ENCODE peak calls at places on chromosome 7, in four cellular contexts. F is spleen, C is mammary epithelial cell, T is esophagus muscularis mucosa. W is an unnamed sample.

GRCh38 chr7:80387634-80388033 is 124.2 kb downstream of the GNAT3 start:
- DNase-seq in F (no peak), C (peak), T (no peak), W (peak)

GRCh38 chr7:129438839-129439640 is 4.8 kb downstream of the STRIP2 start:
- DNase-seq in F (no peak), C (peak), T (no peak), W (peak)

GRCh38 chr7:18494821-18495408 is 634 bp upstream of the HDAC9 start:
- DNase-seq in F (no peak), C (peak), T (no peak), W (peak)

GRCh38 chr7:55555160-55555559 is 17.1 kb downstream of the VOPP1 start:
- DNase-seq in F (no peak), C (no peak), T (no peak), W (no peak)

GRCh38 chr7:23106491-23106800 is 861 bp downstream of the KLHL7 start:
- DNase-seq in F (no peak), C (no peak), T (no peak), W (no peak)

GRCh38 chr7:26379711-26380110 is 88.0 kb downstream of the SNX10 start:
- DNase-seq in F (no peak), C (no peak), T (no peak), W (no peak)

GRCh38 chr7:104098890-104099289 is 108.9 kb downstream of the ORC5 start:
- DNase-seq in F (no peak), C (no peak), T (no peak), W (no peak)

GRCh38 chr7:76302299-76303056 is at the start of gene HSPB1:
- DNase-seq in F (peak), C (peak), T (peak), W (peak)

GRCh38 chr7:126689037-126689436 is 563.7 kb downstream of the GRM8 start:
- DNase-seq in F (no peak), C (no peak), T (no peak), W (no peak)

GRCh38 chr7:40595129-40595528 is 460.3 kb downstream of the SUGCT start:
- DNase-seq in F (no peak), C (no peak), T (no peak), W (no peak)

GRCh38 chr7:26865094-26865388 is 651 bp upstream of the SKAP2 start:
- DNase-seq in F (peak), C (no peak), T (no peak), W (no peak)

GRCh38 chr7:47032171-47032915 is 549.6 kb downstream of the TNS3 start:
- DNase-seq in F (no peak), C (no peak), T (no peak), W (no peak)

GRCh38 chr7:48426966-48427555 is 255.8 kb downstream of the ABCA13 start:
- DNase-seq in F (no peak), C (peak), T (peak), W (peak)

GRCh38 chr7:68009716-68010115 is 1013.1 kb downstream of the TYW1 start:
- DNase-seq in F (no peak), C (no peak), T (no peak), W (peak)

GRCh38 chr7:4319280-4319679 is 362.8 kb upstream of the FOXK1 start:
- DNase-seq in F (no peak), C (no peak), T (no peak), W (no peak)

GRCh38 chr7:151707757-151708156 is 169.2 kb downstream of the PRKAG2 start:
- DNase-seq in F (no peak), C (no peak), T (no peak), W (no peak)

GRCh38 chr7:148419856-148420508 is 170.6 kb upstream of the C7orf33 start:
- DNase-seq in F (no peak), C (no peak), T (no peak), W (no peak)

GRCh38 chr7:47038621-47039020 is 543.3 kb downstream of the TNS3 start:
- DNase-seq in F (no peak), C (no peak), T (peak), W (no peak)

GRCh38 chr7:67525588-67525987 is 529.0 kb downstream of the TYW1 start:
- DNase-seq in F (no peak), C (no peak), T (no peak), W (no peak)

GRCh38 chr7:31432166-31432565 is 81.7 kb upstream of the ITPRID1 start:
- DNase-seq in F (no peak), C (peak), T (peak), W (peak)

GRCh38 chr7:64908358-64908757 is 5.3 kb downstream of the ZNF273 start:
- DNase-seq in F (no peak), C (no peak), T (no peak), W (no peak)

GRCh38 chr7:82559203-82559805 is 115.7 kb upstream of the CACNA2D1 start:
- DNase-seq in F (no peak), C (peak), T (no peak), W (peak)

GRCh38 chr7:83119496-83119895 is 43.2 kb downstream of the PCLO start:
- DNase-seq in F (no peak), C (no peak), T (no peak), W (peak)

GRCh38 chr7:80415522-80415921 is 96.3 kb downstream of the GNAT3 start:
- DNase-seq in F (no peak), C (peak), T (no peak), W (peak)

GRCh38 chr7:104980969-104981670 is 32.9 kb upstream of the KMT2E start:
- DNase-seq in F (no peak), C (peak), T (no peak), W (peak)

GRCh38 chr7:11424006-11424405 is 408.0 kb downstream of the THSD7A start:
- DNase-seq in F (no peak), C (no peak), T (no peak), W (no peak)

GRCh38 chr7:111164442-111164841 is 73.5 kb downstream of the LRRN3 start:
- DNase-seq in F (no peak), C (no peak), T (no peak), W (no peak)

GRCh38 chr7:128197586-128197985 is 43.5 kb upstream of the LEP start:
- DNase-seq in F (no peak), C (no peak), T (no peak), W (no peak)

GRCh38 chr7:55342216-55342871 is 22.8 kb upstream of the LANCL2 start:
- DNase-seq in F (no peak), C (no peak), T (no peak), W (no peak)

GRCh38 chr7:123865517-123866117 is 20.6 kb downstream of the HYAL4 start:
- DNase-seq in F (no peak), C (peak), T (no peak), W (peak)

GRCh38 chr7:97064972-97065587 is 40.4 kb upstream of the DLX5 start:
- DNase-seq in F (no peak), C (peak), T (no peak), W (peak)

DNA sequence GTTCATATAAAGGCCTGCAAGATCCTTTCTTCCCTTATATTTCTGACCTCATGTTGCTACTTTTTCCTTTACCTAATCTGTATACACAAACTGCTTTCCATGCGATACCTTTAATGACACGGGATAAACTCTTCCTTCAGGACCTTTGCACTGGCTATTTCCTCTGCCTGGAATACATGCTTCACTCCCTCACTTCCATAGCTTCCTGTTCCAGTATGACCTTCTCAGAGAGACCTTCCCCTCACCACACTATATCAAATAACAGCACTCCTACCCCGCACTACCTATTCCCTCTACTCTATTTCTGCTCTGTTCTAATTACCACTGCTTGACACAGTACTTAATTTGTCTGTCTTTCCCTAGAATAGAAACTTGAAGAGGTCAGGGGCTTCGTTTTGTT is 11.2 kb downstream of the SYPL1 start:
- DNase-seq in F (no peak), C (no peak), T (no peak), W (no peak)
- H3K4me3 ChIP-seq in F (no peak), C (no peak), T (no peak), W (no peak)

GRCh38 chr7:93861325-93861949 is 29.1 kb downstream of the TFPI2 start:
- DNase-seq in F (no peak), C (no peak), T (no peak), W (no peak)
- TF ChIP-seq CTCF in F (peak), C (peak), T (no peak), W (peak)

DNA sequence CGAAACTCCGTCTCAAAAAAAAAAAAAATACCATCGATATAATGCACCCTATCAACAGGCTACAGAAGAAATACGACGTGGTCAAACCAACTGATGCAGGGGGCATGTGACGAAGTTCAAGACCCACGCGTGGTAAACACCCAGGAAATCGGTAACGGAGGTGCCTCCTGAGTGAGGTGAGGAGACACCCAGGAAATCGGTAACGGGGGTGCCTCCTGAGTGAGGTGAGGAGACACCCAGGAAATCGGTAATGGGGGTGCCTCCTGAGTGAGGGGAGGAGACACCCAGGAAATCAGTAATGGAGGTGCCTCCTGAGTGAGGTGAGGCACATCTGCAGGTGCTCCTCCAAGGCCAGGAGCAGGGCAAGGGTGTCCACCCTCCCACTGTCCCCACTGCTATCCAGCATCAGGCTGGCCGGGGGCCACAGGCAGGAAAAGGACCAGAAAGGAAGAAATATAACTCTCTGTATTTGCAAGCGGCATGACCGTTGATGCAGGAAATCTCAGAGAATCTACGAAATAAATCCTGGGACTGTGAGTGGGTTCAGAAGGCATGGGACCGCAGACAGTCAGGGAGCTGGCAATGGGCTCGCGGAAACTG is 10.7 kb upstream of the GPR146 start:
- DNase-seq in F (peak), C (no peak), T (no peak), W (no peak)
- H3K4me3 ChIP-seq in F (no peak), C (no peak), T (no peak), W (no peak)

GRCh38 chr7:46015107-46015868 is 94.2 kb upstream of the IGFBP3 start:
- DNase-seq in F (no peak), C (no peak), T (no peak), W (no peak)
- TF ChIP-seq CTCF in F (no peak), C (no peak), T (no peak), W (no peak)

GRCh38 chr7:69429817-69430501 is 168.3 kb upstream of the AUTS2 start:
- DNase-seq in F (no peak), C (no peak), T (no peak), W (no peak)

GRCh38 chr7:69428089-69428488 is 170.2 kb upstream of the AUTS2 start:
- DNase-seq in F (no peak), C (no peak), T (no peak), W (no peak)

GRCh38 chr7:69431626-69432025 is 166.6 kb upstream of the AUTS2 start:
- DNase-seq in F (no peak), C (no peak), T (no peak), W (no peak)

GRCh38 chr7:69433086-69433485 is 165.2 kb upstream of the AUTS2 start:
- DNase-seq in F (no peak), C (no peak), T (no peak), W (no peak)

GRCh38 chr7:69430502-69431145 is 167.7 kb upstream of the AUTS2 start:
- DNase-seq in F (no peak), C (no peak), T (no peak), W (no peak)
- H3K4me3 ChIP-seq in F (no peak), C (no peak), T (peak), W (no peak)

GRCh38 chr7:133744451-133744850 is 382.7 kb upstream of the LRGUK start:
- DNase-seq in F (no peak), C (no peak), T (no peak), W (no peak)

GRCh38 chr7:133739817-133740216 is 387.3 kb upstream of the LRGUK start:
- DNase-seq in F (no peak), C (no peak), T (no peak), W (no peak)

GRCh38 chr7:133741078-133741477 is 386.1 kb upstream of the LRGUK start:
- DNase-seq in F (no peak), C (no peak), T (no peak), W (no peak)

GRCh38 chr7:133741703-133742102 is 385.4 kb upstream of the LRGUK start:
- DNase-seq in F (no peak), C (no peak), T (no peak), W (no peak)

DNA sequence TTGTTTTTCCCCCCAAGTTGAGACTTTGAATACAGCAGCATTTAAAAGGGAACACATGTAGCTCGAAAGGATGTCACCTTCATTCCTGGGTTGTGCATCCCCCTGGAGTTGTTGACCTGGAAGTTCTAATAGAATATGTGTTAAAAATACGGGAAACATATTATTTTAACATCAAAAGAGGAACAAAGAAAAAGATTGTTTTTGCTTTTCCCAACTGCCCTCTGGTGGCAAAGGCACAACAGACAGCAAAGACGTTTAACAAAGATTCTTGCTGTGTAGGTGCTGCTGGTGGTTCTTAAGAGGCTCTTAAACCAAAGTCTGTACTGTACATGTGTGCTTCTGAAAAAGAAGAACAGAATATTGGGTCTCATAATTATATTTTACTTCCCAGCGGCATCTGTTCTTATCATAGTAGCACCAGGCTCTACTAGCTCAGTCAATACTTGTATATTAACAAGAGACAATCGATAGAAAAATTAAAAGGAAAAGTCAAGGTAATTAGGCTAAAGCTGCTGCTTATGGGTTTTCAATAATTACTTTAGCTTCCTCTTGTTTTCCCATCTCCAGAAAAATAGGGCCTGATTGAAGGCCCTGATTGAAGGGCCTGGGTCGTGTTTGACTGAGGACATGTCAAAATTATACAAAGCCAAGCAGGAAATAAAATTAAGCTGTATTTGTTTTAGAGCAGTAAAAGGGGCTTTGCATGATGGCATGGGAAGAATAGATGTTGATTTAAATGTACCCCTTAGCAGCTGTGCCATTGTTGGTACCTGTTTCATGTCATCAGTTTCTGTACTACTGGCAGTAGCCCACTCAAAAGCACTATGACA is 384.2 kb upstream of the LRGUK start:
- DNase-seq in F (no peak), C (peak), T (no peak), W (peak)
- TF ChIP-seq CTCF in F (peak), C (peak), T (no peak), W (peak)

GRCh38 chr7:2529161-2530075 is 9.8 kb downstream of the LFNG start:
- DNase-seq in F (peak), C (no peak), T (no peak), W (peak)
- H3K4me3 ChIP-seq in F (peak), C (no peak), T (no peak), W (no peak)

DNA sequence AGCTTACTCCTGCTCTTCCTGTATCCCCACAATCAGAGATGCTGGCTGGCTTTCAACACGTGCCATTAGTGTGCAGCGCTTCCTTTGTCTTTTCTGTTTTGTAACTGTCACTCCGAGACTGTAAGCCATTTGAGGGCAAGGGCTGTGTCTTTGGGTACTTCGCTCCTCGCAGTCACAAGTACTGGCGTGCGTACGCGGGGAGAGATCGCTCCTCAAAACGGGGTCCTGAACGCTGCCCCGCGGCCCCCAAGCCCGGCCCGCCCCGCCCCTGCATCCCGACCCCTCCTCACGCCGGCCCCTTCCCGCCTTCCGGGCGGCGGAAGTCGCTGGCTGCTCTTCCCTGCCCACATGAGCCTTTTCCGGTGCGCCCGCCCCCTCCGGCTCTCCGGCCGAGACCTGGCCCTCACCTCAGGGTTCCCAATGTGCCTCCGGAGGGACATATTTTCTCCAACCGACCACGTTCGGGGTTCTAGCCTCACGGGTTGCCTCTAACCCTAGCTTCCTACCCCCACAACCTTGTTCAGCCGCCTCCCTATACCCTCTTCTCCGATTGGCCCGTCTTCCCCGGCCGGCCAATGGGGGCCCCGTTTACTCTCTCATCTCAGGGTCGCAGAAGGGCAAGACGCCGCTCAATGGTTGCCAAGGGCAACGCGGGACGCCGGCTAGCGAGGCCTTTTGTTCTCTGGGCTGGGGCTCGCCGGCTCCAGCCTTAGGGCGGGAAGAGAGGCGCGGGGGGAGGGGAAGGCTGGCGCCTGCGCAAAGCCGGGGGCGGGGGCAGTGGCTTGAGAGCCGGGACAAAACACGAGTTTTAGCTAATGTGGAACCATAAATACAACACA is at the start of gene CEP41:
- DNase-seq in F (peak), C (peak), T (peak), W (peak)
- TF ChIP-seq CTCF in F (no peak), C (no peak), T (no peak), W (no peak)

GRCh38 chr7:135179321-135179925 is 8.9 kb upstream of the CYREN start:
- DNase-seq in F (peak), C (no peak), T (no peak), W (no peak)

GRCh38 chr7:135181929-135182678 is 11.6 kb upstream of the CYREN start:
- DNase-seq in F (peak), C (no peak), T (no peak), W (no peak)

GRCh38 chr7:135181261-135181928 is 10.9 kb upstream of the CYREN start:
- DNase-seq in F (no peak), C (no peak), T (no peak), W (no peak)

GRCh38 chr7:135178364-135178763 is 7.9 kb upstream of the CYREN start:
- DNase-seq in F (no peak), C (no peak), T (peak), W (no peak)

GRCh38 chr7:135180122-135180521 is 9.6 kb upstream of the CYREN start:
- DNase-seq in F (no peak), C (peak), T (no peak), W (peak)
- H3K4me3 ChIP-seq in F (no peak), C (no peak), T (no peak), W (no peak)

GRCh38 chr7:101273126-101273525 is 28.2 kb upstream of the FIS1 start:
- DNase-seq in F (no peak), C (no peak), T (no peak), W (no peak)
- TF ChIP-seq CTCF in F (no peak), C (no peak), T (no peak), W (no peak)

W was measured in epithelial cell of esophagus.